ENCODE peak calls at places on chromosomes 2 and 18, in four cellular contexts. F is cardiac fibroblast; Z is effector memory CD4-positive, alpha-beta T cell; L is AG04450. N is an unnamed sample.

GRCh38 chr2:159035790-159036411 is 67.5 kb downstream of the TANC1 start:
- DNase-seq in L (no peak), F (peak), Z (no peak), N (no peak)

GRCh38 chr2:206718296-206718695 is at the start of gene DYTN:
- DNase-seq in Z (no peak), L (no peak), F (no peak), N (no peak)

GRCh38 chr2:117774716-117775115 is 39.8 kb upstream of the DDX18 start:
- DNase-seq in Z (no peak), L (no peak), F (no peak), N (no peak)

GRCh38 chr18:35267161-35267651 is 22.8 kb downstream of the ZSCAN30 start:
- DNase-seq in Z (peak), F (peak), L (no peak), N (no peak)

GRCh38 chr2:197798187-197798586 is 6.2 kb upstream of the PLCL1 start:
- DNase-seq in F (no peak), L (no peak), Z (no peak), N (no peak)

GRCh38 chr2:96526101-96526591 is 10.4 kb upstream of the ARID5A start:
- DNase-seq in L (no peak), Z (no peak), F (no peak), N (no peak)

GRCh38 chr2:19775838-19776237 is 125.9 kb downstream of the TTC32 start:
- DNase-seq in F (peak), L (no peak), Z (no peak), N (no peak)

GRCh38 chr2:241223211-241224067 is 35.0 kb downstream of the ANO7 start:
- DNase-seq in F (peak), Z (no peak), L (no peak), N (no peak)

GRCh38 chr2:216147172-216148131 is 38.3 kb downstream of the XRCC5 start:
- DNase-seq in L (no peak), F (no peak), Z (no peak), N (no peak)

GRCh38 chr2:106192752-106193490 is 1.2 kb downstream of the UXS1 start:
- DNase-seq in L (peak), Z (peak), F (peak), N (peak)

GRCh38 chr2:161067846-161068245 is 92.4 kb upstream of the TANK start:
- DNase-seq in Z (no peak), F (no peak), L (no peak), N (no peak)

GRCh38 chr2:161061786-161062185 is 98.4 kb upstream of the TANK start:
- DNase-seq in Z (no peak), L (no peak), F (no peak), N (no peak)

GRCh38 chr2:161059388-161059787 is 100.8 kb upstream of the TANK start:
- DNase-seq in Z (no peak), L (no peak), F (no peak), N (no peak)

GRCh38 chr2:161063946-161064306 is 96.3 kb upstream of the TANK start:
- DNase-seq in Z (no peak), L (no peak), F (no peak), N (no peak)

GRCh38 chr2:161063074-161063945 is 96.9 kb upstream of the TANK start:
- DNase-seq in Z (peak), L (peak), F (peak), N (peak)
- H3K4me3 ChIP-seq in Z (no peak), L (no peak), F (no peak), N (no peak)

GRCh38 chr18:69400253-69400975 is at the start of gene DOK6:
- DNase-seq in F (peak), Z (no peak), L (no peak), N (no peak)

GRCh38 chr18:69397096-69397495 is 3.6 kb upstream of the DOK6 start:
- DNase-seq in Z (no peak), F (peak), L (no peak), N (no peak)

GRCh38 chr18:69400976-69401474 is 337 bp downstream of the DOK6 start:
- DNase-seq in F (peak), L (no peak), Z (no peak), N (no peak)

GRCh38 chr18:69401475-69402218 is 959 bp downstream of the DOK6 start:
- DNase-seq in L (no peak), Z (no peak), F (peak), N (no peak)

DNA sequence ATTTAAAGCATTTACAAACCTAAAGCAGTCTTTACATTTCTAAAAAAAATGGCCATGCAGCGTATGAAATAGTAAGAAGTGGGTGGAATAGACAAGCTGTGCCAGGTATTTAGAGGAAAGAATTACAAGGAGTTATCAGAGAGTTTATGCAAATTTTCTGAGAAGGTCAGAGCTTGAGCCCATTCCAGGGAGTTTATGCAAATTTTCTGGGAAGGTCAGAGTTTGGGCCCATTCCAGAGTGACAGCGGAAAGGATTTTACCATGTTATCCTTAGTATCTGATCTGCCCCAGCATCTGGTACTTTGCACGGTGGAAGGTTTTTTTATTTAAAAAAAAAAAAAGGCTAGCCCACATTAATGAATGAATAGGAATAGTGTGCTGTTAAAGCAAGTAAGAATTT is 1.4 kb upstream of the DOK6 start:
- DNase-seq in L (no peak), F (no peak), Z (no peak), N (no peak)
- H3K4me3 ChIP-seq in L (no peak), F (no peak), Z (no peak), N (no peak)

DNA sequence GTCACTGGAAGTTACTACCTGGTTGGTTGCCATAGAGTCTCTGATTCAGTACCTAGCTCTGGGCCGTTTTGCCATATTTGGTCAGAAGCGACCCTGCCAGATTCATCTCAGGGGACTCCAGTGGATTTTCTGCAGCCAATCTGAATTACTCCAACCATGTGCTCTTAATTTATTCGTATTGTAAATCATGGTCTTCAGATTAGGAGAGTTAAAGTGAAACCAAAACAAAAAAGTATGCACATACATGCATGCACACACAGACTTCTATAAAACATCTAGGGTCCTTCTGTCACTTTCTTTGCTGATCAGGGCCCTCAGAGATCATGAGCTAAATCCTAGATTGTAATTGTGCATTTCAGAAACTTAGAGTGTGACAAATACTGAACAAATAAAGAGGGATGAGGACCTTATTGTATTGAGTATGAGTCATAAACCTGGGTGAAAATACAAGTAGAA is 317.4 kb upstream of the UBE2E3 start:
- DNase-seq in L (no peak), Z (no peak), F (peak), N (no peak)
- H3K4me3 ChIP-seq in L (no peak), Z (no peak), F (no peak), N (peak)

GRCh38 chr2:152165306-152165705 is 10.3 kb downstream of the STAM2 start:
- DNase-seq in F (no peak), L (no peak), Z (no peak), N (no peak)
- H3K4me3 ChIP-seq in F (no peak), L (no peak), Z (no peak), N (no peak)

GRCh38 chr2:230872151-230872967 is 7.6 kb downstream of the ITM2C start:
- DNase-seq in Z (no peak), F (no peak), L (no peak), N (no peak)
- H3K4me3 ChIP-seq in Z (no peak), F (no peak), L (no peak), N (no peak)

N was measured in Panc1.